ENCODE peak calls at places on chromosomes 5 and 9, in five cellular contexts. One of them, this sample, is unnamed.

GRCh38 chr5:64166201-64166959 is 737 bp downstream of the RNF180 start:
- DNase-seq in thyroid gland: peak; percentile 53
- DNase-seq in heart left ventricle: peak; percentile 32
- DNase-seq in adrenal gland: peak; percentile 28
- DNase-seq in kidney: no peak
- DNase-seq in this sample: peak; percentile 68

GRCh38 chr9:16616686-16617085 is 253.8 kb downstream of the BNC2 start:
- DNase-seq in heart left ventricle: no peak
- DNase-seq in thyroid gland: no peak
- DNase-seq in adrenal gland: no peak
- DNase-seq in kidney: no peak
- DNase-seq in this sample: no peak

GRCh38 chr5:59097116-59097515 is 514.2 kb downstream of the RAB3C start:
- DNase-seq in kidney: no peak
- DNase-seq in adrenal gland: no peak
- DNase-seq in heart left ventricle: no peak
- DNase-seq in thyroid gland: no peak
- DNase-seq in this sample: no peak

GRCh38 chr9:69496803-69497450 is 171.9 kb downstream of the ENTREP1 start:
- DNase-seq in adrenal gland: no peak
- DNase-seq in thyroid gland: no peak
- DNase-seq in heart left ventricle: no peak
- DNase-seq in kidney: no peak
- DNase-seq in this sample: no peak

GRCh38 chr5:26690511-26690910 is 347.9 kb downstream of the CDH9 start:
- DNase-seq in kidney: no peak
- DNase-seq in heart left ventricle: no peak
- DNase-seq in thyroid gland: no peak
- DNase-seq in adrenal gland: no peak
- DNase-seq in this sample: no peak

GRCh38 chr9:32251539-32251938 is 132.9 kb upstream of the ACO1 start:
- DNase-seq in kidney: no peak
- DNase-seq in heart left ventricle: peak; percentile 11
- DNase-seq in adrenal gland: peak; percentile 67
- DNase-seq in thyroid gland: peak; percentile 12
- DNase-seq in this sample: no peak

GRCh38 chr5:67115238-67115637 is 81.4 kb downstream of the CD180 start:
- DNase-seq in thyroid gland: no peak
- DNase-seq in adrenal gland: no peak
- DNase-seq in kidney: no peak
- DNase-seq in heart left ventricle: no peak
- DNase-seq in this sample: no peak

GRCh38 chr5:543755-544674 is 19.8 kb upstream of the SLC9A3 start:
- DNase-seq in heart left ventricle: no peak
- DNase-seq in thyroid gland: no peak
- DNase-seq in adrenal gland: peak; percentile 14
- DNase-seq in kidney: peak; percentile 76
- DNase-seq in this sample: peak; percentile 94

GRCh38 chr5:179955630-179956029 is 47.9 kb upstream of the TBC1D9B start:
- DNase-seq in thyroid gland: no peak
- DNase-seq in kidney: no peak
- DNase-seq in heart left ventricle: no peak
- DNase-seq in adrenal gland: no peak
- DNase-seq in this sample: no peak

GRCh38 chr9:11194249-11194648 is 581.4 kb upstream of the PTPRD start:
- DNase-seq in thyroid gland: no peak
- DNase-seq in adrenal gland: no peak
- DNase-seq in kidney: no peak
- DNase-seq in heart left ventricle: no peak
- DNase-seq in this sample: no peak

GRCh38 chr9:19102181-19102630 is 498 bp downstream of the HAUS6 start:
- DNase-seq in heart left ventricle: no peak
- DNase-seq in thyroid gland: no peak
- DNase-seq in adrenal gland: peak; percentile 35
- DNase-seq in kidney: peak; percentile 78
- DNase-seq in this sample: peak; percentile 92

GRCh38 chr9:79341561-79341960 is 230.2 kb upstream of the TLE4 start:
- DNase-seq in kidney: no peak
- DNase-seq in adrenal gland: no peak
- DNase-seq in heart left ventricle: no peak
- DNase-seq in thyroid gland: no peak
- DNase-seq in this sample: no peak

GRCh38 chr9:19431361-19432171 is 22.8 kb downstream of the ACER2 start:
- DNase-seq in adrenal gland: peak; percentile 51
- DNase-seq in kidney: peak; percentile 89
- DNase-seq in heart left ventricle: peak; percentile 76
- DNase-seq in thyroid gland: peak; percentile 20
- DNase-seq in this sample: no peak

GRCh38 chr9:69637801-69638200 is 34.4 kb downstream of the APBA1 start:
- DNase-seq in adrenal gland: no peak
- DNase-seq in thyroid gland: no peak
- DNase-seq in kidney: no peak
- DNase-seq in heart left ventricle: no peak
- DNase-seq in this sample: no peak

GRCh38 chr5:14281746-14282181 is 138.6 kb downstream of the TRIO start:
- DNase-seq in adrenal gland: no peak
- DNase-seq in heart left ventricle: no peak
- DNase-seq in thyroid gland: no peak
- DNase-seq in kidney: no peak
- DNase-seq in this sample: no peak

GRCh38 chr5:149240354-149240998 is 31.2 kb upstream of the AFAP1L1 start:
- DNase-seq in kidney: peak; percentile 87
- DNase-seq in thyroid gland: peak; percentile 30
- DNase-seq in heart left ventricle: peak; percentile 34
- DNase-seq in adrenal gland: peak; percentile 22
- DNase-seq in this sample: peak; percentile 90

GRCh38 chr9:132245465-132245864 is 83.6 kb downstream of the NTNG2 start:
- DNase-seq in heart left ventricle: no peak
- DNase-seq in adrenal gland: no peak
- DNase-seq in thyroid gland: no peak
- DNase-seq in kidney: no peak
- DNase-seq in this sample: no peak

GRCh38 chr5:42507451-42508092 is 84.3 kb downstream of the GHR start:
- DNase-seq in heart left ventricle: no peak
- DNase-seq in thyroid gland: no peak
- DNase-seq in kidney: no peak
- DNase-seq in adrenal gland: no peak
- DNase-seq in this sample: peak; percentile 27

GRCh38 chr9:133558191-133559126 is 24.0 kb downstream of the ADAMTSL2 start:
- DNase-seq in thyroid gland: no peak
- DNase-seq in heart left ventricle: peak; percentile 74
- DNase-seq in kidney: no peak
- DNase-seq in adrenal gland: peak; percentile 39
- DNase-seq in this sample: no peak

GRCh38 chr9:127450170-127450830 is 906 bp downstream of the RPL12 start:
- DNase-seq in kidney: peak; percentile 61
- DNase-seq in heart left ventricle: no peak
- DNase-seq in thyroid gland: no peak
- DNase-seq in adrenal gland: peak; percentile 46
- DNase-seq in this sample: no peak

GRCh38 chr9:131752231-131752884 is 12.5 kb upstream of the RAPGEF1 start:
- DNase-seq in adrenal gland: no peak
- DNase-seq in thyroid gland: no peak
- DNase-seq in kidney: no peak
- DNase-seq in heart left ventricle: no peak
- DNase-seq in this sample: no peak

GRCh38 chr5:168317521-168318147 is 26.2 kb downstream of the WWC1 start:
- DNase-seq in thyroid gland: peak; percentile 34
- DNase-seq in kidney: no peak
- DNase-seq in adrenal gland: no peak
- DNase-seq in heart left ventricle: no peak
- DNase-seq in this sample: no peak

GRCh38 chr9:97440160-97440559 is 28.3 kb downstream of the TDRD7 start:
- DNase-seq in heart left ventricle: no peak
- DNase-seq in adrenal gland: no peak
- DNase-seq in kidney: no peak
- DNase-seq in thyroid gland: no peak
- DNase-seq in this sample: no peak

GRCh38 chr9:124110307-124110915 is 98.8 kb downstream of the LHX2 start:
- DNase-seq in adrenal gland: peak; percentile 67
- DNase-seq in kidney: no peak
- DNase-seq in thyroid gland: peak; percentile 79
- DNase-seq in heart left ventricle: peak; percentile 57
- DNase-seq in this sample: no peak

GRCh38 chr5:178074266-178074952 is 38.9 kb upstream of the N4BP3 start:
- DNase-seq in thyroid gland: no peak
- DNase-seq in adrenal gland: no peak
- DNase-seq in heart left ventricle: no peak
- DNase-seq in kidney: no peak
- DNase-seq in this sample: no peak

GRCh38 chr9:136244116-136244775 is 1.4 kb downstream of the QSOX2 start:
- DNase-seq in adrenal gland: no peak
- DNase-seq in kidney: no peak
- DNase-seq in thyroid gland: no peak
- DNase-seq in heart left ventricle: no peak
- DNase-seq in this sample: no peak

GRCh38 chr5:68519135-68519534 is 303.6 kb downstream of the PIK3R1 start:
- DNase-seq in adrenal gland: no peak
- DNase-seq in thyroid gland: no peak
- DNase-seq in kidney: no peak
- DNase-seq in heart left ventricle: no peak
- DNase-seq in this sample: no peak

GRCh38 chr5:68515514-68515913 is 300.0 kb downstream of the PIK3R1 start:
- DNase-seq in kidney: no peak
- DNase-seq in adrenal gland: no peak
- DNase-seq in thyroid gland: no peak
- DNase-seq in heart left ventricle: no peak
- DNase-seq in this sample: no peak

GRCh38 chr5:68522863-68523262 is 307.3 kb downstream of the PIK3R1 start:
- DNase-seq in heart left ventricle: no peak
- DNase-seq in kidney: peak; percentile 67
- DNase-seq in adrenal gland: no peak
- DNase-seq in thyroid gland: no peak
- DNase-seq in this sample: no peak

DNA sequence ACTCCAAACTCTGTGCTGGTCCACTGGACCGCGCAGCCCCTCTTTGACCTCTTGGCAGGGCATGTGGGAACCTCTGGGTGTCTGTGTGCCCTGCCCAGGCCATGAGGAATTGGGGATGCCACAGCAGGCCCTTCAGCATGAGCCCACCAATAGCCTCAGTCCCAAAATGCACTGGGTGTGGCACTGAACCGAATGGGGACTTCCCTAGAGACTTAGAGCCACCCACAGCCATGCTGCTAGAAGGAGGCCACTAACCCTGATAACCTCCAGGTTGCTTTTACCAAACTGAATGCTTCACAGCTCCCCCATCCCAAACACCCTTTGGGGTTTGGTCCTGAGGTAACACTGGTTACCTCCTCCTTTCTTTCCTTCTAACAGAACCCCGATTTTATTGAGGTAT is 302.7 kb downstream of the PIK3R1 start:
- DNase-seq in thyroid gland: no peak
- DNase-seq in heart left ventricle: no peak
- DNase-seq in adrenal gland: no peak
- DNase-seq in kidney: no peak
- DNase-seq in this sample: no peak
- H3K27ac ChIP-seq in thyroid gland: no peak overlapping the region
- H3K27ac ChIP-seq in heart left ventricle: no peak overlapping the region
- H3K27ac ChIP-seq in adrenal gland: no peak overlapping the region
- H3K27ac ChIP-seq in kidney: no peak overlapping the region
- H3K27ac ChIP-seq in this sample: no peak overlapping the region

GRCh38 chr5:98514106-98514665 is 259.3 kb upstream of the RGMB start:
- DNase-seq in kidney: no peak
- DNase-seq in thyroid gland: no peak
- DNase-seq in heart left ventricle: no peak
- DNase-seq in adrenal gland: no peak
- DNase-seq in this sample: no peak
- H3K4me1 ChIP-seq in kidney: no peaks in the 10 kb centered on the region
- H3K4me1 ChIP-seq in thyroid gland: no peaks in the 10 kb centered on the region
- H3K4me1 ChIP-seq in heart left ventricle: no peaks in the 10 kb centered on the region
- H3K4me1 ChIP-seq in adrenal gland: no peaks in the 10 kb centered on the region
- H3K4me1 ChIP-seq in this sample: no peaks in the 10 kb centered on the region

DNA sequence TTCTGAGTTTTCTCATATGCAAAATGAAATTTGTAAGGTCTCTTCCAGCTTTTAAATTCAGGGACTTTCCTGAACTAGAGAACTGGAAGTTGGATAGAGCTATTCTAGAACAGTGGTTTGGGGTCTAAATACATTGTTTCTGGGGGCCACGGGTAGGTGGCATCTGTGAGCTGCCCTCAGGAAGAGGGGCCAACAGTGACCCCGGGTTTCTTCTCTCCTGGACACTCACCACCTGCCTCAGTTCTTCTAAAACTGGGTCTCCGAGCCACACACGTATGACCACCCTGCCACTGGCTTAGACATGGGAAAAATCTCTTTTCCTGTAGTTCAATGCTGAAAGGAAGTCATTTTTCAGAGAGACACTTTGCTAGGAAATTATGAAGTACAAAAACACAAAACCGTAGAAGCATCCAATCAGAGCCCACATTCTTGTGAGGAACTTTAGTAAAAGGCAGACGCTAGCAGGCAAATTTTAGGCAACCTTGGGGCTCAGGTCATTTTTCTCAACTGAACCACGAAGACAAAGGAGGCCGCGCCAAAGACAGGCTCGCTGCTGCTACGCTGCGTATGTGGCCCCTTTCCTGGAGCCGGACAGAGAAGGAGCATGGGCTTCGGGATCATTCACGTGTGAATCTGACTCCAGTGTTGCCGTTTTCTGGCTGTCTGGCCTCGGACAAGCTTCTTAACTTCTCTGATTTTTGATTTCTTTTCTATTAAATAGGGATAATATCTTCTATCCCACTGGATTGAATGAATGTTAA is 50.5 kb upstream of the ZNF366 start:
- DNase-seq in kidney: no peak
- DNase-seq in thyroid gland: no peak
- DNase-seq in heart left ventricle: no peak
- DNase-seq in adrenal gland: peak; percentile 15
- DNase-seq in this sample: no peak
- H3K27ac ChIP-seq in kidney: peak overlapping the region; percentile 72
- H3K27ac ChIP-seq in thyroid gland: peak overlapping the region; percentile 81
- H3K27ac ChIP-seq in heart left ventricle: peak overlapping the region; percentile 77
- H3K27ac ChIP-seq in adrenal gland: peak overlapping the region; percentile 86
- H3K27ac ChIP-seq in this sample: peak overlapping the region; percentile 50

DNA sequence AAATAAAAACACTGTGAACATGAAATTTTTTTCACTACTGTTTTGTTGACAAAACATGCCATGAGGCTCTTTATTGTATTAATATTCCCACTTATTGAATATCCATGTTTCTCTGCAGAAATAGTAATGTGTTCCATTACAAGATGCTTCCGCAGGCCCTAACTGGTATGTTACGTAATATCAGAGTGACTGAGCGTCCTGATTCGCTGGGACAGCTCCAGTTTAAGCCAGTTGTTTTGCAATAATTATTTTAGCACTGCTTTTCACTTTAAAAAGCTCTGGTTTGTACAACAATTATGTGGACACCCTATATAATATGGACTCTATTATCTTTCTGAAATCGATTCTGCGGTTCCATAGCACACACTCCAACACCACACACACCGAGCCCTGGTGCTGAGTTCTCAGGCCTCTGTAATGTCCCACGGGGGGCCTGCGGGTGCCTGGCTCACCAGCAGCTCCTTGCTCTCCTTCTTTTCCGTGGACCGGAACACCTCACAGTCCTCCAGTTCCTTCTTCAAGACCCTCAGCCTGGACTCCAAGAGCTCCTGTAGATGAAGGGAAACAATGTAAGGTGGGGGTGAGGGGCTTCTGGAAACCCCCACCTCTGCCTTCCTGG is 1.8 kb downstream of the TRIM7 start:
- DNase-seq in heart left ventricle: no peak
- DNase-seq in thyroid gland: no peak
- DNase-seq in kidney: no peak
- DNase-seq in adrenal gland: no peak
- DNase-seq in this sample: peak; percentile 50
- H3K4me1 ChIP-seq in heart left ventricle: peaks cover 9% of the 10 kb centered on the region
- H3K4me1 ChIP-seq in thyroid gland: peaks cover 12% of the 10 kb centered on the region
- H3K4me1 ChIP-seq in kidney: peaks cover 13% of the 10 kb centered on the region
- H3K4me1 ChIP-seq in adrenal gland: peaks cover 22% of the 10 kb centered on the region
- H3K4me1 ChIP-seq in this sample: peaks cover 22% of the 10 kb centered on the region